ENCODE peak calls at places on chromosomes 11 and 22, in nine cellular contexts. M, Y, X, I, Q, N, F, W and B are unnamed samples.

GRCh38 chr11:102239906-102240305 is 77.4 kb upstream of the BIRC3 start:
- DNase-seq in M (no peak), Y (no peak), X (no peak), I (no peak), Q (no peak), N (no peak), F (no peak), W (no peak), B (no peak)

GRCh38 chr11:111917788-111918187 is 925 bp upstream of the C11orf52 start:
- DNase-seq in M (no peak), Y (no peak), X (no peak), I (no peak), Q (no peak), N (no peak), F (no peak), W (no peak), B (no peak)

GRCh38 chr11:119284344-119285157 is 32.4 kb downstream of the MCAM start:
- DNase-seq in M (no peak), Y (peak), X (no peak), I (peak), Q (peak), N (peak), F (peak), W (peak), B (peak)

GRCh38 chr11:69003866-69004311 is 9.2 kb downstream of the MRGPRF start:
- DNase-seq in M (no peak), Y (no peak), X (no peak), I (no peak), Q (no peak), N (no peak), F (no peak), W (no peak), B (no peak)

GRCh38 chr11:108693852-108694251 is 29.0 kb downstream of the DDX10 start:
- DNase-seq in M (no peak), Y (no peak), X (no peak), I (peak), Q (no peak), N (peak), F (no peak), W (peak), B (no peak)

GRCh38 chr11:99268895-99269294 is 248.1 kb downstream of the CNTN5 start:
- DNase-seq in M (no peak), Y (no peak), X (no peak), I (no peak), Q (no peak), N (no peak), F (no peak), W (no peak), B (no peak)

GRCh38 chr11:132744771-132745170 is 787.5 kb downstream of the OPCML start:
- DNase-seq in M (no peak), Y (no peak), X (no peak), I (peak), Q (no peak), N (peak), F (no peak), W (no peak), B (no peak)

GRCh38 chr11:118895093-118896039 is 11.7 kb downstream of the CXCR5 start:
- DNase-seq in M (peak), Y (peak), X (no peak), I (no peak), Q (peak), N (no peak), F (peak), W (no peak), B (peak)

GRCh38 chr22:42275970-42276369 is 5.5 kb upstream of the TCF20 start:
- DNase-seq in M (no peak), Y (no peak), X (no peak), I (no peak), Q (no peak), N (no peak), F (no peak), W (no peak), B (no peak)

GRCh38 chr22:44802071-44802700 is 49.8 kb downstream of the ARHGAP8 start:
- DNase-seq in M (no peak), Y (no peak), X (no peak), I (no peak), Q (no peak), N (no peak), F (no peak), W (no peak), B (peak)

GRCh38 chr11:1572200-1573076 is at the start of gene DUSP8:
- DNase-seq in M (peak), Y (peak), X (peak), I (peak), Q (peak), N (peak), F (peak), W (peak), B (peak)

GRCh38 chr11:46273511-46274205 is 3.8 kb upstream of the CREB3L1 start:
- DNase-seq in M (no peak), Y (no peak), X (no peak), I (peak), Q (no peak), N (peak), F (no peak), W (peak), B (no peak)

GRCh38 chr11:62152245-62153086 is 28.7 kb downstream of the INCENP start:
- DNase-seq in M (no peak), Y (no peak), X (no peak), I (no peak), Q (no peak), N (no peak), F (no peak), W (no peak), B (no peak)

GRCh38 chr11:3188496-3189192 is 23.5 kb upstream of the OSBPL5 start:
- DNase-seq in M (no peak), Y (no peak), X (no peak), I (no peak), Q (no peak), N (no peak), F (no peak), W (no peak), B (no peak)

GRCh38 chr11:66071326-66071870 is 1.3 kb downstream of the PACS1 start:
- DNase-seq in M (no peak), Y (peak), X (no peak), I (no peak), Q (peak), N (peak), F (peak), W (no peak), B (no peak)

GRCh38 chr22:19036523-19037273 is 85.5 kb downstream of the DGCR2 start:
- DNase-seq in M (no peak), Y (no peak), X (no peak), I (no peak), Q (no peak), N (peak), F (no peak), W (peak), B (peak)

GRCh38 chr22:37178350-37179125 is 9.5 kb downstream of the C1QTNF6 start:
- DNase-seq in M (no peak), Y (no peak), X (no peak), I (no peak), Q (no peak), N (peak), F (no peak), W (peak), B (no peak)

GRCh38 chr11:59097113-59097708 is 9.8 kb upstream of the FAM111B start:
- DNase-seq in M (no peak), Y (peak), X (peak), I (peak), Q (no peak), N (peak), F (peak), W (peak), B (no peak)